ENCODE peak calls at places on chromosomes 13 and 19, in ten cellular contexts. E, O, G, D, Y, C, F, K, R and H are unnamed samples.
A peak's percentile ranks its signal among the peaks of the same experiment; 100 is the strongest.

GRCh38 chr19:38721977-38722773 is 22.1 kb downstream of the CAPN12 start:
- DNase-seq in E (no peak), Y (no peak), F (no peak), C (no peak), R (no peak), O (no peak), D (peak; percentile 60), K (peak; percentile 96), G (no peak), H (peak; percentile 86)

GRCh38 chr19:57664269-57665127 is 4.2 kb upstream of the ZSCAN4 start:
- DNase-seq in Y (no peak), G (peak; percentile 44), F (peak; percentile 55), D (peak; percentile 31), K (peak; percentile 39), R (peak; percentile 76), O (no peak), C (peak; percentile 46), E (peak; percentile 45), H (peak; percentile 79)

GRCh38 chr19:47210689-47211316 is 20.2 kb downstream of the BBC3 start:
- DNase-seq in E (peak; percentile 93), F (peak; percentile 86), G (peak; percentile 84), O (peak; percentile 97), C (peak; percentile 91), R (peak; percentile 77), Y (no peak), K (peak; percentile 71), D (peak; percentile 87), H (peak; percentile 92)

GRCh38 chr13:105202384-105202783 is 1333.1 kb downstream of the EFNB2 start:
- DNase-seq in R (no peak), D (no peak), K (no peak), G (no peak), C (peak; percentile 69), F (peak; percentile 8), E (no peak), Y (no peak), O (no peak), H (no peak)

GRCh38 chr13:51585696-51586095 is 1.4 kb downstream of the WDFY2 start:
- DNase-seq in C (no peak), G (no peak), D (no peak), F (peak; percentile 40), E (no peak), O (no peak), Y (no peak), R (no peak), K (no peak), H (no peak)

GRCh38 chr13:110450941-110451340 is 110.6 kb downstream of the RAB20 start:
- DNase-seq in O (peak; percentile 67), C (no peak), Y (no peak), D (no peak), F (no peak), G (no peak), E (no peak), R (no peak), K (no peak), H (no peak)

GRCh38 chr19:5563941-5564612 is 3.7 kb downstream of the TINCR start:
- DNase-seq in G (no peak), F (no peak), D (no peak), Y (no peak), E (no peak), C (no peak), R (no peak), K (no peak), O (no peak), H (no peak)

GRCh38 chr13:26699197-26699490 is 61.4 kb downstream of the GPR12 start:
- DNase-seq in C (no peak), E (no peak), R (no peak), O (no peak), G (no peak), D (no peak), Y (no peak), F (no peak), K (no peak), H (no peak)

GRCh38 chr19:17286742-17287141 is 5.0 kb downstream of the ANKLE1 start:
- DNase-seq in F (no peak), D (no peak), O (no peak), K (no peak), G (no peak), R (no peak), C (no peak), Y (no peak), E (no peak), H (no peak)

GRCh38 chr19:37362733-37363132 is 8.2 kb upstream of the ZNF527 start:
- DNase-seq in O (no peak), G (no peak), C (peak; percentile 12), E (no peak), K (peak; percentile 42), Y (no peak), D (no peak), F (peak; percentile 7), R (no peak), H (no peak)

GRCh38 chr13:24066405-24067292 is 93.9 kb upstream of the SPATA13 start:
- DNase-seq in R (no peak), G (no peak), K (no peak), F (no peak), C (no peak), E (no peak), Y (no peak), D (no peak), O (no peak), H (no peak)

DNA sequence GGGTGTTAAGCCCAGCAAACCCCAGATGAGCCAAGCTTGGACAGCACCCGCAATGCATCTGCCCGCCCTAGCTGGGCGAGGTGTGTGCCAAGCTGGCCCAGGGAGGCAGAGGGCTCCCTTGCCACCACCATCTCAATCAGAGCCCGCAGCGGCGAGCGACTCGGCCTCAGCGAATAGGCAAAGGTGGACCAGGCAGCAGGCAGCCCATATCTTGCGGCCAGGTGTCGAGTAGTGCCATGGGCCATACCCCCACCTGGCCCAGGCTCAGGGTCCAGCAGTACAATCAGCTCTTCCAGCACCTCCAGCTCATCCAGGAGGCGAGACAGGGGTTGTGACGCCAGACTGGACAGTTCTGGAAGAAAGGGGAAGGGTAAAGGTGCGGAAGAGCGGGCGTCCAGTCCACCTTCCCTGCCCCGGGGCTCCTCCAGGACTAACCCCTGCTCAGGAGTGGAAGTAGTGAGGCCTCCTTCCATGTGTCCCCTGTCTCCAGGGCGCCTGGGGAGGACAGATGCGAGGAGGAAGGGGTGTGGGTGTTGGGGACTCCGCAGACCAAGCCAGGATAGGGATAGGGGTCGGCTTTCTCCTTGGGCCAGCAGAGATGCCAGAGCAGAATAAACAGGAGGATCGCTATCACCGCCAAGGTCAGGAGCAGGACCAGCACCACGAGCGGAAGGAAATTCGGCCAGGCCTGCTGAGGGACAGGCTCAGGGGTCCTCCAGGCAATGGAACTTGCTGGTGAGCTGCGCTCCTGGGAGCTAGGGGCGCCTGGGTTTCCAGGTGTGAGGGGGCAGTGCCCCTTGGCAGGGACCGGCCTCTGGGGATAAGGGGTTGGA is 2.8 kb downstream of the IGFLR1 start:
- DNase-seq in G (no peak), K (no peak), C (no peak), Y (no peak), F (no peak), D (no peak), O (no peak), E (no peak), R (peak; percentile 86), H (no peak)
- TF ChIP-seq POLR2A in G (peak; percentile 4), K (no peak), C (no peak), Y (peak; percentile 70), F (no peak), D (no peak), O (no peak), E (no peak), R (no peak), H (no peak)

GRCh38 chr19:3984908-3985642 is at the start of gene EEF2:
- DNase-seq in Y (peak; percentile 48), R (peak; percentile 96), E (peak; percentile 95), O (peak; percentile 98), D (peak; percentile 93), K (peak; percentile 69), G (peak; percentile 95), F (peak; percentile 94), C (peak; percentile 86), H (peak; percentile 91)
- TF ChIP-seq POLR2A in Y (peak; percentile 100), R (peak; percentile 98), E (peak; percentile 99), O (no peak), D (peak; percentile 98), K (peak; percentile 99), G (peak; percentile 99), F (peak; percentile 99), C (peak; percentile 99), H (peak; percentile 97)

DNA sequence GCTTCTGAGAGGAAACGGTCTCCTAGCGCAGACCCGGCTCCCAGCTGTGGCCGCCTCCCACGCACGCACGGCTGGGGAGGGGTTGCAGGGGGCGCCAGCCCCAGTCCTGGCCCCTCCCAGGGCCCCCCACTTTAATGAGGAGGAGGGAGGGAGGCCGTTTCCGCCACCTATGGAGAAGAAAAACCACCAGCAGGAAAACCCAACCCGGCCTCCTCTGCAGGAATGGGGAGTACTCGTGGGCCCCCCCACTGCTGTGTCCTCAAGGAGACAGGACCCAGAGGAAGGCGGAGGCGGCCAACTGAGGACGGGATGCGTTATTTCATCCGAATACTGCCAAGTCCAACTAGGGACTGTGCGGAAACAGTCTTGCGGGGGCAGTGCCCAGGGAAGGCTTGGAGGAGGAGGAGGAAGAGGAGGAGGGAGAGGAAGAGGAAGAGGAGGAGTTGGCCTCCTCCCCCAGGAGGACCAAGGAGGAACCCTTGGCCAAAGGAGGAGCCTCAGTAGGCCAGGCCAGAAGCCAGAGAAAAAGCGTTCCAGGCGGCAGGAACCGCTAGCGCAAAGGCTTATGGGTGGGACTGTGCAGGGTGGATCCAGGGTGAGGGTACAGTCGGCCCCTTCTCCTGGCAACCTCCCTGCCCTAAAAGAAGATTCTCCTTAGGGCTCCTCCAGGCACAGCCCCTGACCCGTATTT is 3.9 kb upstream of the SSBP4 start:
- DNase-seq in R (peak; percentile 85), O (peak; percentile 95), G (no peak), C (peak; percentile 76), D (no peak), Y (no peak), F (no peak), K (no peak), E (peak; percentile 70), H (peak; percentile 83)
- TF ChIP-seq POLR2A in R (no peak), O (no peak), G (peak; percentile 44), C (peak; percentile 92), D (no peak), Y (no peak), F (no peak), K (no peak), E (no peak), H (no peak)

GRCh38 chr19:2170987-2171348 is 7.2 kb downstream of the DOT1L start:
- DNase-seq in K (no peak), E (no peak), R (no peak), G (no peak), F (no peak), O (no peak), D (no peak), C (no peak), Y (no peak), H (no peak)

GRCh38 chr19:2170219-2170618 is 6.5 kb downstream of the DOT1L start:
- DNase-seq in C (no peak), K (no peak), R (peak; percentile 63), Y (no peak), G (no peak), E (no peak), F (no peak), D (no peak), O (no peak), H (peak; percentile 36)

GRCh38 chr19:2166741-2167738 is 3.3 kb downstream of the DOT1L start:
- DNase-seq in G (peak; percentile 92), K (peak; percentile 79), C (peak; percentile 82), R (peak; percentile 88), O (peak; percentile 96), E (peak; percentile 77), F (no peak), Y (no peak), D (peak; percentile 95), H (peak; percentile 84)

GRCh38 chr19:2167896-2168618 is 4.3 kb downstream of the DOT1L start:
- DNase-seq in R (peak; percentile 93), F (peak; percentile 44), E (peak; percentile 86), G (peak; percentile 45), C (peak; percentile 60), D (peak; percentile 40), O (peak; percentile 90), K (peak; percentile 24), Y (peak; percentile 87), H (peak; percentile 65)

GRCh38 chr19:2168619-2169424 is 5.1 kb downstream of the DOT1L start:
- DNase-seq in C (peak; percentile 99), F (peak; percentile 91), G (peak; percentile 99), R (peak; percentile 96), D (peak; percentile 96), K (peak; percentile 99), E (peak; percentile 96), O (peak; percentile 99), Y (peak; percentile 92), H (peak; percentile 96)
- TF ChIP-seq POLR2A in C (no peak), F (peak; percentile 36), G (peak; percentile 81), R (no peak), D (no peak), K (peak; percentile 69), E (peak; percentile 18), O (no peak), Y (peak; percentile 59), H (no peak)